ENCODE peak calls at places on chromosomes 12 and 14, in eight cellular contexts. E is IMR-90, B is H9, M is astrocyte, N is HCT116, I is fibroblast of lung, F is neural progenitor cell, Y is endothelial cell of umbilical vein. Z is an unnamed sample.

GRCh38 chr14:65184032-65184764 is 81.9 kb upstream of the MAX start:
- DNase-seq in M (peak; percentile 51), I (peak; percentile 66), N (no peak), Y (no peak), B (no peak), E (peak; percentile 32), F (no peak), Z (no peak)

GRCh38 chr14:29039171-29039570 is 272.6 kb downstream of the FOXG1 start:
- DNase-seq in N (no peak), M (peak; percentile 22), Y (no peak), F (no peak), B (no peak), I (peak; percentile 34), E (peak; percentile 50), Z (no peak)

GRCh38 chr12:22653075-22653474 is 28.1 kb downstream of the ETNK1 start:
- DNase-seq in M (no peak), Y (peak; percentile 33), F (no peak), E (peak; percentile 15), I (no peak), B (no peak), N (no peak), Z (no peak)

GRCh38 chr12:52582971-52583456 is 9.4 kb upstream of the KRT74 start:
- DNase-seq in M (peak; percentile 18), F (peak; percentile 83), I (peak; percentile 27), B (peak; percentile 85), N (peak; percentile 36), Y (peak; percentile 53), E (peak; percentile 43), Z (peak; percentile 47)

GRCh38 chr14:35695647-35696046 is 113.4 kb downstream of the RALGAPA1 start:
- DNase-seq in N (no peak), M (peak; percentile 33), B (no peak), F (no peak), I (peak; percentile 43), E (peak; percentile 7), Y (peak; percentile 40), Z (no peak)

GRCh38 chr14:67420102-67420739 is 8.3 kb upstream of the PLEK2 start:
- DNase-seq in M (no peak), E (no peak), F (peak; percentile 41), B (peak; percentile 77), I (no peak), Y (no peak), N (no peak), Z (peak; percentile 60)

GRCh38 chr12:7835766-7836165 is 36.9 kb downstream of the SLC2A14 start:
- DNase-seq in I (no peak), M (no peak), F (no peak), E (no peak), Y (no peak), N (no peak), B (no peak), Z (no peak)

GRCh38 chr12:72207094-72207493 is 65.1 kb upstream of the TRHDE start:
- DNase-seq in N (no peak), B (no peak), E (no peak), F (peak; percentile 3), M (no peak), Y (no peak), I (no peak), Z (no peak)

GRCh38 chr12:77591959-77592358 is 238.7 kb upstream of the NAV3 start:
- DNase-seq in F (peak; percentile 84), Y (no peak), B (peak; percentile 33), E (no peak), I (no peak), N (no peak), M (no peak), Z (no peak)

GRCh38 chr12:81797100-81797499 is 38.0 kb upstream of the PPFIA2 start:
- DNase-seq in M (no peak), I (no peak), B (no peak), Y (peak; percentile 8), E (no peak), N (peak; percentile 24), F (peak; percentile 38), Z (no peak)

GRCh38 chr14:102371361-102371760 is 8.6 kb downstream of the TECPR2 start:
- DNase-seq in M (no peak), N (no peak), E (no peak), F (no peak), I (no peak), Y (no peak), B (no peak), Z (no peak)
- H3K9ac ChIP-seq in M (no peak overlapping the region), N (no peak overlapping the region), E (no peak overlapping the region), F (no peak overlapping the region), I (no peak overlapping the region), Y (no peak overlapping the region), B (no peak overlapping the region), Z (no peak overlapping the region)

DNA sequence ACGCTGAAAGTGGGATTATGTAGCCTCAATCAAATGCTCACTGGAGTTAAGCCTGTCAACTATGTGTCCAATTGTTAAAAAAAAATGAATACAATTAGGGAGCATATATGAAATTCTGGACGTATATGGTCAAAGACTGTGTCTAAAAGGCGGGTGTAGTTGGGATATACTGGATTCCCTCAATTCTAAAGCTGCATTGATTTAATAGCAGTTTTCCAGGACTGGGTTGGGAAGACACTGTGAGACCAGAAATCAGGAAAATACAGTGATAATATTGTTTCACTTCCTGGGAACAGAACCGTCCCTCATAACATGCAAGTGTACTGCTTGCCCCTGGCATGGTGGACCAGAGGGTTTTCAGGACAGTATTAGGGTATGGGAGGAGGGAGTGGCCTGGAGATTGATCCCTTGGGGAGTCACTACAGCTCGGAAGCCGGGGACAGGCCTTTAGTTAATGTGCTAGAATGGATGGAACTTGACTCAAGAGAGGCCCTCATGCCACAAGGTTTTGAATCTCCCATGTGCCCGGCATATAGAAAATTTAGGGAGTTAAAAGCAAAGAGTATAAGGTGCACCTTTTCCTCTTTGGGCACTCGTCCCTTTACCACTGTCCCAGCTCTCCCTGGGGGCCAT is 161.7 kb downstream of the ZFP36L1 start:
- DNase-seq in I (no peak), N (no peak), E (no peak), M (no peak), F (no peak), B (no peak), Y (no peak), Z (no peak)
- H3K4me1 ChIP-seq in I (peaks cover 12% of the 10 kb centered on the region), N (peaks cover 10% of the 10 kb centered on the region), E (peaks cover 16% of the 10 kb centered on the region), M (peaks cover 11% of the 10 kb centered on the region), F (peaks cover 27% of the 10 kb centered on the region), B (no peaks in the 10 kb centered on the region), Y (no peaks in the 10 kb centered on the region), Z (no peaks in the 10 kb centered on the region)

GRCh38 chr14:100407376-100408102 is 84.4 kb downstream of the SLC25A47 start:
- DNase-seq in N (no peak), Y (no peak), F (no peak), I (no peak), M (no peak), B (no peak), E (no peak), Z (peak; percentile 54)

GRCh38 chr14:100406505-100407131 is 83.5 kb downstream of the SLC25A47 start:
- DNase-seq in B (no peak), F (no peak), E (peak; percentile 32), N (no peak), Y (no peak), M (peak; percentile 51), I (peak; percentile 45), Z (peak; percentile 94)

GRCh38 chr14:100404419-100404818 is 81.3 kb downstream of the SLC25A47 start:
- DNase-seq in N (no peak), E (no peak), M (no peak), Y (no peak), I (no peak), F (no peak), B (no peak), Z (no peak)

GRCh38 chr14:100403802-100404201 is 80.7 kb downstream of the SLC25A47 start:
- DNase-seq in N (no peak), E (no peak), B (no peak), Y (no peak), I (no peak), M (no peak), F (no peak), Z (no peak)

DNA sequence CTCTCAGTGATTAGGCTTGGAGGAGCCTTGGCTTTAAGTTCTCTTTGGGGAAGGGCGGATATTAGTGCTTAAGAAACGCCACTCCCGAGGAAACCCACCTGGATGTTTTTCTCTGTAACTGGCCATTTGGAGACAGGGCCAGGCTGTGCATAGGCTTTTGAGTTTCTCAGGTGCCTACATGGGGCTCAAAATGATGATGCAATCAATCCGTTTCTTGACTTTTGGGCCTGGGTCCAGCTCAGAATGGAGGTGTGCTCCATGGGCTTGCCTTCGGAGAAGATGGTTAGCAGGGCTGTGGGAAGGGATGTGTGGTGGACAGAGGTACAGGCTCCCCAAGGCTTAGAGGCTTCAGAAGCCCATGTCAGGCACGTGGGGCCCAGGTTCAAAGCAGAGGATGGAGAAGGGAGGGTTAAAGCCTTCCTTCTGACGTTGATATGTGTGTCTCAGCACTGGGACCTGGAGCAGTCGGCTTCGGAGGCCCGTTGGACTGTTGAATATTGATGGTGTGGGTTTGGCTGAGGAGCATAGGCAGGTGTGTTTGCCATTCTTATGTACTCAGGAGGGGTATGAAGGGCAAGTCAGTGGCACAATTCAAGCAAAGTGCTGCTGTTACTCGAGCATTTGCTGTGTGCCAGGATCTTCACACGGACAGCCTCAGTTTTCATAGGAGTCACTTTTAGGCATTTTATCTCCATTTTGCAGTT is 82.8 kb downstream of the SLC25A47 start:
- DNase-seq in F (no peak), I (no peak), B (no peak), M (no peak), Y (no peak), E (no peak), N (no peak), Z (peak; percentile 67)
- H4K20me1 ChIP-seq in F (no peaks in the 10 kb centered on the region), I (no peaks in the 10 kb centered on the region), B (no peaks in the 10 kb centered on the region), M (peaks cover 23% of the 10 kb centered on the region), Y (no peaks in the 10 kb centered on the region), E (peaks cover 10% of the 10 kb centered on the region), N (no peaks in the 10 kb centered on the region), Z (no peaks in the 10 kb centered on the region)

GRCh38 chr14:105914738-105915385 is 388.5 kb downstream of the TMEM121 start:
- DNase-seq in B (no peak), M (no peak), E (no peak), Y (no peak), I (no peak), F (no peak), N (no peak), Z (no peak)

GRCh38 chr14:105924951-105925591 is 398.7 kb downstream of the TMEM121 start:
- DNase-seq in Y (no peak), F (no peak), M (no peak), N (no peak), B (no peak), I (no peak), E (no peak), Z (no peak)

GRCh38 chr14:105918496-105919262 is 392.3 kb downstream of the TMEM121 start:
- DNase-seq in B (no peak), M (no peak), N (no peak), I (no peak), F (no peak), E (no peak), Y (no peak), Z (no peak)

GRCh38 chr14:105917933-105918436 is 391.6 kb downstream of the TMEM121 start:
- DNase-seq in E (no peak), M (no peak), B (no peak), F (no peak), N (no peak), I (no peak), Y (no peak), Z (no peak)

DNA sequence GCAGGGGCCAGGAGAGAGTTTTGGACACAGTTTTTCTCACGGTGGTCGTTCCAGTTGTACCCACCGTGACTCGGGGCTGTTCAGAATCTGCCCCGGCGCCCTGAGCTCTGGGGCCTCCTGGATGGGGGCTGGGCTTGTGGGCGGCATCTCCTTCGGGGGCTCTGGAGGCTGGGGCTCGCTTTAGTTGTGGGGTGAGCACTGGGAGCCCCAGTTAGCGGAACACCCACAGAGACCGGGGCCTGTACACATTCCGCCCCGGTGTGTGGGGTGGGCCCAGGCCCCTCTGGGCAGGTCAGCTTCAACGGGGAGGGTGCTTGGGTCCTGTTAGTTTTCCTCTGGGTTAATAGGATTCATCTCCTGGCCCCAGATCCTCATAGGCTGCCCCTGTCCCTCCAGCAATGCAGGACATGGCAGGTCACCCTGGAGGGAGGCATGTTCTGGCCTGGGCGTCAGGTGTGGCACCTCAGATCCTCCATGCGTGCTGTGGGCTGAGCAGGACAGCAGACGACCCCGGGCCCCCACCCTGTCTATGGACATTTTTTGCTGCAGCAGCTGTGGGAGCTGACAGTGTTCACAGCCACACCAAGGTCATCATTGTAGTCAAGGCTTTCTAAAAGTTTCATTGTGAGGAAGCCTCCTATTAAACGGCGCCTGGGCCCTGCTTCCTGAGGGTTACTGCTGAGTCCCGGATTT is 393.2 kb downstream of the TMEM121 start:
- DNase-seq in I (no peak), Y (no peak), M (no peak), F (no peak), B (no peak), E (no peak), N (no peak), Z (no peak)
- H3K9ac ChIP-seq in I (no peak overlapping the region), Y (no peak overlapping the region), M (no peak overlapping the region), F (no peak overlapping the region), B (no peak overlapping the region), E (no peak overlapping the region), N (no peak overlapping the region), Z (no peak overlapping the region)

Z was measured in DND-41.